ENCODE peak calls at places on chromosome 6, in five cellular contexts. L is HT1080, M is PC-3, E is germinal center, H is C1 segment of cervical spinal cord. J is an unnamed sample.
A peak's percentile ranks its signal among the peaks of the same experiment; 100 is the strongest.

GRCh38 chr6:16239798-16240123 is 1.4 kb downstream of the GMPR start:
- DNase-seq in L (no peak), M (no peak), E (no peak), H (no peak), J (no peak)

GRCh38 chr6:149440735-149441662 is 40.9 kb downstream of the SUMO4 start:
- DNase-seq in L (peak; percentile 45), M (peak; percentile 29), E (no peak), H (no peak), J (no peak)

GRCh38 chr6:159172066-159172465 is 2.9 kb downstream of the FNDC1 start:
- DNase-seq in L (no peak), M (no peak), E (no peak), H (no peak), J (no peak)

GRCh38 chr6:136950436-136950835 is 28.3 kb downstream of the SLC35D3 start:
- DNase-seq in L (no peak), M (no peak), E (no peak), H (no peak), J (no peak)

GRCh38 chr6:45454008-45454911 is 76.5 kb upstream of the SUPT3H start:
- DNase-seq in L (peak; percentile 53), M (peak; percentile 65), E (no peak), H (no peak), J (no peak)

GRCh38 chr6:41702771-41703494 is 32.5 kb downstream of the TFEB start:
- DNase-seq in L (no peak), M (no peak), E (no peak), H (no peak), J (no peak)

GRCh38 chr6:101883398-101883975 is 490.0 kb downstream of the GRIK2 start:
- DNase-seq in L (no peak), M (no peak), E (no peak), H (no peak), J (no peak)

GRCh38 chr6:36947570-36948351 is 6.8 kb upstream of the PI16 start:
- DNase-seq in L (peak; percentile 76), M (no peak), E (no peak), H (no peak), J (no peak)

GRCh38 chr6:166046232-166046631 is 121.4 kb downstream of the TBXT start:
- DNase-seq in L (peak; percentile 88), M (peak; percentile 16), E (no peak), H (no peak), J (peak; percentile 82)

GRCh38 chr6:142030115-142030619 is 102.6 kb upstream of the GJE1 start:
- DNase-seq in L (no peak), M (no peak), E (no peak), H (no peak), J (no peak)

GRCh38 chr6:104402572-104402971 is 457.1 kb downstream of the HACE1 start:
- DNase-seq in L (no peak), M (peak; percentile 76), E (no peak), H (no peak), J (no peak)

GRCh38 chr6:35474129-35474977 is 6.2 kb downstream of the RPL10A start:
- DNase-seq in L (no peak), M (no peak), E (no peak), H (no peak), J (no peak)

GRCh38 chr6:44224154-44224977 is 971 bp downstream of the SLC29A1 start:
- DNase-seq in L (peak; percentile 63), M (peak; percentile 44), E (no peak), H (no peak), J (no peak)

GRCh38 chr6:14282326-14282725 is 164.8 kb downstream of the CD83 start:
- DNase-seq in L (no peak), M (no peak), E (no peak), H (no peak), J (no peak)

GRCh38 chr6:16600026-16600425 is 161.2 kb downstream of the ATXN1 start:
- DNase-seq in L (no peak), M (no peak), E (no peak), H (no peak), J (no peak)

GRCh38 chr6:25608562-25609174 is 43.3 kb upstream of the SCGN start:
- DNase-seq in L (no peak), M (no peak), E (no peak), H (no peak), J (no peak)

GRCh38 chr6:134589512-134589911 is 271.6 kb upstream of the SGK1 start:
- DNase-seq in L (peak; percentile 93), M (peak; percentile 89), E (no peak), H (no peak), J (peak; percentile 85)

GRCh38 chr6:34115396-34116314 is 30.2 kb downstream of the GRM4 start:
- DNase-seq in L (no peak), M (peak; percentile 17), E (peak; percentile 46), H (no peak), J (no peak)

GRCh38 chr6:118198746-118199145 is 291.7 kb downstream of the SLC35F1 start:
- DNase-seq in L (peak; percentile 56), M (no peak), E (no peak), H (no peak), J (no peak)

GRCh38 chr6:112066606-112067005 is 12.7 kb downstream of the CCN6 start:
- DNase-seq in L (no peak), M (no peak), E (no peak), H (no peak), J (no peak)

GRCh38 chr6:117740605-117741004 is 65.3 kb downstream of the NUS1 start:
- DNase-seq in L (no peak), M (no peak), E (no peak), H (no peak), J (no peak)

GRCh38 chr6:33128318-33128717 is 52.5 kb downstream of the HLA-DPB1 start:
- DNase-seq in L (no peak), M (no peak), E (no peak), H (no peak), J (no peak)

GRCh38 chr6:127967708-127968107 is 66.8 kb upstream of the THEMIS start:
- DNase-seq in L (no peak), M (no peak), E (no peak), H (no peak), J (no peak)

GRCh38 chr6:56637640-56638039 is 5.0 kb downstream of the DST start:
- DNase-seq in L (peak; percentile 58), M (peak; percentile 87), E (no peak), H (no peak), J (peak; percentile 35)

GRCh38 chr6:170088349-170088951 is 202.4 kb downstream of the DLL1 start:
- DNase-seq in L (no peak), M (no peak), E (peak; percentile 34), H (no peak), J (no peak)

GRCh38 chr6:170207586-170207985 is 83.3 kb downstream of the DLL1 start:
- DNase-seq in L (no peak), M (no peak), E (no peak), H (no peak), J (no peak)

GRCh38 chr6:134415194-134415593 is 97.3 kb upstream of the SGK1 start:
- DNase-seq in L (no peak), M (no peak), E (no peak), H (no peak), J (no peak)

GRCh38 chr6:166997348-166997747 is 1.8 kb upstream of the CEP43 start:
- DNase-seq in L (no peak), M (no peak), E (no peak), H (no peak), J (no peak)

GRCh38 chr6:83265384-83265783 is 72.2 kb downstream of the RWDD2A start:
- DNase-seq in L (peak; percentile 70), M (peak; percentile 65), E (no peak), H (no peak), J (peak; percentile 1)

GRCh38 chr6:85112540-85112939 is 337.3 kb upstream of the NT5E start:
- DNase-seq in L (no peak), M (no peak), E (no peak), H (no peak), J (no peak)

GRCh38 chr6:101747711-101748110 is 354.2 kb downstream of the GRIK2 start:
- DNase-seq in L (no peak), M (no peak), E (no peak), H (no peak), J (no peak)

J was measured in kidney epithelial cell.